ENCODE peak calls at places on chromosomes 5 and 9, in five cellular contexts. T is mammary epithelial cell, F is pancreas, W is stomach, Y is prostate gland. A is an unnamed sample.

GRCh38 chr5:132663771-132664695 is 6.1 kb downstream of the IL13 start:
- DNase-seq in T (no peak), F (no peak), W (peak; percentile 16), Y (no peak), A (no peak)

GRCh38 chr9:135083831-135084230 is 3.6 kb upstream of the OLFM1 start:
- DNase-seq in T (no peak), F (no peak), W (peak; percentile 53), Y (no peak), A (no peak)

GRCh38 chr5:38469707-38470267 is 86.7 kb downstream of the LIFR start:
- DNase-seq in T (no peak), F (no peak), W (no peak), Y (no peak), A (no peak)

GRCh38 chr9:96877269-96877668 is 23.0 kb upstream of the ZNF782 start:
- DNase-seq in T (no peak), F (no peak), W (no peak), Y (no peak), A (no peak)

GRCh38 chr5:133409210-133409674 is 203.1 kb downstream of the FSTL4 start:
- DNase-seq in T (no peak), F (no peak), W (no peak), Y (no peak), A (no peak)

GRCh38 chr5:110590187-110590586 is 136.3 kb downstream of the TMEM232 start:
- DNase-seq in T (peak; percentile 5), F (no peak), W (no peak), Y (no peak), A (no peak)

GRCh38 chr9:87243602-87244001 is 254.1 kb upstream of the DAPK1 start:
- DNase-seq in T (no peak), F (no peak), W (no peak), Y (no peak), A (no peak)

GRCh38 chr5:78320461-78320860 is 26.0 kb upstream of the AP3B1 start:
- DNase-seq in T (peak; percentile 29), F (no peak), W (no peak), Y (no peak), A (no peak)

GRCh38 chr9:89878003-89878411 is 273.2 kb downstream of the GADD45G start:
- DNase-seq in T (no peak), F (no peak), W (peak; percentile 23), Y (no peak), A (peak; percentile 38)

GRCh38 chr5:112146323-112146848 is 272.7 kb downstream of the EPB41L4A start:
- DNase-seq in T (peak; percentile 59), F (no peak), W (no peak), Y (no peak), A (no peak)

GRCh38 chr5:39117401-39117800 is 43.2 kb upstream of the RICTOR start:
- DNase-seq in T (no peak), F (no peak), W (no peak), Y (no peak), A (no peak)

GRCh38 chr5:179974946-179975712 is 67.4 kb upstream of the TBC1D9B start:
- DNase-seq in T (no peak), F (peak; percentile 17), W (no peak), Y (no peak), A (no peak)

GRCh38 chr9:119697996-119698395 is 328.8 kb upstream of the BRINP1 start:
- DNase-seq in T (no peak), F (no peak), W (no peak), Y (no peak), A (no peak)

GRCh38 chr9:127263244-127263643 is 1.3 kb upstream of the GARNL3 start:
- DNase-seq in T (no peak), F (no peak), W (no peak), Y (no peak), A (no peak)
- H3K27ac ChIP-seq in T (no peak overlapping the region), F (no peak overlapping the region), W (no peak overlapping the region), Y (no peak overlapping the region), A (no peak overlapping the region)

DNA sequence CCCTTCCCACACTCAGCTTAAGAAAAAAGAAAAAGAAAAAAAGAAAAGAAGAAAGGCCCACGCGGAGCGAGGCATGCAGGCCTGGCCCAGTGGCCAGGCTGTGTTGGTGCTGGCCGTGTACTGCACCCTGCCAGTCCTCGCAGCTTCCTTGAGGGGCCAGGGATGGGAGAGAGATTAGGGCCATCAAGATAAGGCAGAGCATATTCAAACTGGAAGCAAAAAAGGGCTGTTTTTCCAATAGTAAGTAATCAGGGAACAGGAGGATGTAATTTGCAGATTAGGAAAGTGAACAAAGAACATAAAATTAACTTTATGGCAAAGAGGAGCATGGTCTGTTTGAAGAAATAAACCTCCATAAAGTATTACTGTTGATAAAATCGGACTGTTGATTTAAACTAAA is 319.6 kb upstream of the CLINT1 start:
- DNase-seq in T (no peak), F (no peak), W (no peak), Y (no peak), A (no peak)
- TF ChIP-seq CTCF in T (no peak), F (no peak), W (no peak), Y (no peak), A (no peak)

GRCh38 chr5:84115727-84116126 is 269.0 kb downstream of the EDIL3 start:
- DNase-seq in T (no peak), F (no peak), W (no peak), Y (no peak), A (no peak)

GRCh38 chr5:84119252-84119651 is 265.4 kb downstream of the EDIL3 start:
- DNase-seq in T (no peak), F (no peak), W (no peak), Y (no peak), A (no peak)

GRCh38 chr5:84113246-84114118 is 271.2 kb downstream of the EDIL3 start:
- DNase-seq in T (no peak), F (no peak), W (no peak), Y (no peak), A (no peak)

DNA sequence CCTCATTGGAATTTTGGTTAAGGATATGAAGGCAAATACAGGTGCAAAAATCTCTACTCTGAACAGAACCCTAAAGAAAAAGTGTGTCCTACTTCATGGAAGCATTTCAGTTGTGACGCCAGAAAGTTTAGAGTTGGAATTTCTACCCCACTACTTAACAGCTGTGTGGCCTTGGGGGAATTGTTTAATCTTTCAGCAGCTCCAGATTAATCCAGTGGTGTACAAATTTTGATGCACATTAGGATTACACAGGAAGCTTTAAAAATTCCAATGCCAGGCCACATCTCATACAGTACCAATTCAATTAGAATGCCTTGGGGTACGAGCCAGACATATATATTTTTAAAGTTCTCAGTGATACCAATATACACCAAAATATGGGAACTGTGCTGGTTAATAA is 266.1 kb downstream of the EDIL3 start:
- DNase-seq in T (no peak), F (no peak), W (no peak), Y (no peak), A (no peak)
- H3K27ac ChIP-seq in T (no peak overlapping the region), F (no peak overlapping the region), W (no peak overlapping the region), Y (no peak overlapping the region), A (no peak overlapping the region)

GRCh38 chr9:10268500-10269485 is 344.0 kb downstream of the PTPRD start:
- DNase-seq in T (peak; percentile 28), F (peak; percentile 9), W (peak; percentile 53), Y (no peak), A (no peak)
- TF ChIP-seq CTCF in T (peak; percentile 60), F (peak; percentile 21), W (peak; percentile 54), Y (no peak), A (peak; percentile 20)

GRCh38 chr9:110202232-110202631 is 5.7 kb downstream of the C9orf152 start:
- DNase-seq in T (no peak), F (no peak), W (no peak), Y (no peak), A (no peak)

GRCh38 chr9:110199643-110200042 is 8.3 kb downstream of the C9orf152 start:
- DNase-seq in T (no peak), F (no peak), W (no peak), Y (no peak), A (no peak)

GRCh38 chr9:110198357-110198756 is 9.6 kb downstream of the C9orf152 start:
- DNase-seq in T (no peak), F (peak; percentile 55), W (peak; percentile 74), Y (no peak), A (no peak)

GRCh38 chr9:110192531-110193326 is 15.2 kb downstream of the C9orf152 start:
- DNase-seq in T (no peak), F (no peak), W (no peak), Y (no peak), A (no peak)

GRCh38 chr9:110197330-110198187 is 10.4 kb downstream of the C9orf152 start:
- DNase-seq in T (no peak), F (no peak), W (no peak), Y (no peak), A (no peak)
- H3K27ac ChIP-seq in T (no peak overlapping the region), F (peak overlapping the region; percentile 84), W (peak overlapping the region; percentile 84), Y (no peak overlapping the region), A (no peak overlapping the region)

GRCh38 chr5:141816598-141817399 is 61.4 kb downstream of the PCDH1 start:
- DNase-seq in T (no peak), F (no peak), W (no peak), Y (no peak), A (no peak)

GRCh38 chr5:141815796-141816180 is 62.4 kb downstream of the PCDH1 start:
- DNase-seq in T (no peak), F (no peak), W (no peak), Y (no peak), A (no peak)

GRCh38 chr5:141815051-141815795 is 63.0 kb downstream of the PCDH1 start:
- DNase-seq in T (no peak), F (no peak), W (no peak), Y (no peak), A (no peak)

GRCh38 chr5:141812512-141812911 is 65.7 kb downstream of the PCDH1 start:
- DNase-seq in T (no peak), F (no peak), W (no peak), Y (no peak), A (no peak)

GRCh38 chr5:141814064-141814982 is 63.9 kb downstream of the PCDH1 start:
- DNase-seq in T (peak; percentile 36), F (peak; percentile 26), W (peak; percentile 68), Y (no peak), A (no peak)
- TF ChIP-seq CTCF in T (peak; percentile 76), F (peak; percentile 36), W (peak; percentile 60), Y (peak; percentile 11), A (peak; percentile 64)

DNA sequence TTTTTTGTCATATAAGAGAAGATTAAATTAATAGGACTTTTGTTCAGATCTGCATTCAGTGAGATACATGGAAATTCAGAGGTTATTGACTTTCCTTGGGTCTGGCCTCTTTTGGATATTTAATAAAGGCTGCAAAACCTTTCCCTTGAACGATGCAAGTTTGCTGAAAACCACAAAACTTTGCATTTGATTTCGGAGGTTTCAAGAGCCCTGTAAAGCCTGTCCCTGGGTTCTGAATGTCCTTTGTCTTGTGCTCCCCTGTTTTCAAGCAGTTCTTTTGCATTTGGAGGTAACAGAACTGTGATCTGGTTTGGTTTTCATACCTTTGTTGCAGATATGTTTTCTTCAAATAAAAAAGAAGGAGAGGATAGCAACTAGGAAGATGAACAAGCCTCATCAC is 188.1 kb upstream of the DMRT1 start:
- DNase-seq in T (no peak), F (no peak), W (no peak), Y (no peak), A (no peak)
- H3K27ac ChIP-seq in T (no peak overlapping the region), F (no peak overlapping the region), W (no peak overlapping the region), Y (no peak overlapping the region), A (peak overlapping the region; percentile 85)